ENCODE peak calls at places on chromosome 22, in six cellular contexts. B, S, T, J, H and W are unnamed samples. For H3K4me1, the result is how much of the 10 kb centered on the place peaks cover.

GRCh38 chr22:21444701-21445436 is 22.3 kb upstream of the TMEM191C start:
- DNase-seq in J (no peak), B (no peak), T (peak), H (no peak), S (no peak), W (peak)

GRCh38 chr22:36439481-36440271 is 41.8 kb downstream of the TXN2 start:
- DNase-seq in T (peak), H (no peak), B (peak), S (no peak), J (peak), W (peak)

GRCh38 chr22:24444729-24445466 is 17.5 kb downstream of the ADORA2A start:
- DNase-seq in S (no peak), H (no peak), B (no peak), J (no peak), T (no peak), W (no peak)

GRCh38 chr22:23183107-23183698 is 2.9 kb downstream of the BCR start:
- DNase-seq in S (peak), H (no peak), J (peak), B (peak), T (peak), W (peak)

GRCh38 chr22:28410050-28410816 is 269.4 kb downstream of the TTC28 start:
- DNase-seq in H (no peak), B (peak), J (no peak), S (no peak), T (no peak), W (no peak)

GRCh38 chr22:35604671-35605457 is 12.3 kb downstream of the MB start:
- DNase-seq in S (no peak), J (peak), B (no peak), T (no peak), H (no peak), W (no peak)

GRCh38 chr22:24867327-24868022 is 61.5 kb downstream of the SGSM1 start:
- DNase-seq in H (no peak), T (no peak), J (no peak), B (no peak), S (no peak), W (no peak)

GRCh38 chr22:35589071-35589735 is 27.9 kb downstream of the MB start:
- DNase-seq in J (peak), H (no peak), T (no peak), S (no peak), B (peak), W (peak)

GRCh38 chr22:17436981-17437410 is 67.7 kb downstream of the CECR2 start:
- DNase-seq in H (no peak), J (no peak), B (no peak), S (no peak), T (no peak), W (no peak)

GRCh38 chr22:50201191-50202129 is 649 bp downstream of the SELENOO start:
- DNase-seq in T (no peak), B (no peak), H (no peak), S (no peak), J (no peak), W (no peak)

GRCh38 chr22:35334010-35334409 is 34.3 kb downstream of the TOM1 start:
- DNase-seq in B (no peak), S (no peak), T (no peak), J (no peak), H (no peak), W (no peak)

GRCh38 chr22:50086526-50086925 is 1.3 kb upstream of the MLC1 start:
- DNase-seq in H (no peak), J (no peak), B (peak), T (no peak), S (no peak), W (no peak)

GRCh38 chr22:32106930-32107329 is 52.2 kb downstream of the C22orf42 start:
- DNase-seq in T (no peak), S (peak), H (no peak), B (no peak), J (no peak), W (no peak)

GRCh38 chr22:47164514-47165337 is 402.3 kb downstream of the TBC1D22A start:
- DNase-seq in B (no peak), S (no peak), H (no peak), T (no peak), J (no peak), W (no peak)

GRCh38 chr22:31618471-31619176 is 43.4 kb downstream of the PISD start:
- DNase-seq in H (no peak), J (no peak), T (no peak), S (no peak), B (no peak), W (no peak)

GRCh38 chr22:43183496-43184263 is 3.3 kb downstream of the TTLL12 start:
- DNase-seq in J (no peak), B (peak), T (peak), H (no peak), S (no peak), W (peak)

GRCh38 chr22:41968601-41969000 is 642 bp upstream of the SEPTIN3 start:
- DNase-seq in J (peak), B (peak), S (no peak), T (peak), H (no peak), W (no peak)

GRCh38 chr22:27462190-27462589 is 339.4 kb downstream of the MN1 start:
- DNase-seq in J (no peak), S (no peak), B (no peak), H (no peak), T (no peak), W (no peak)

GRCh38 chr22:48366056-48366455 is 1461.6 kb downstream of the BRD1 start:
- DNase-seq in S (no peak), T (no peak), B (no peak), H (no peak), J (no peak), W (no peak)

GRCh38 chr22:27192135-27192900 is 534.9 kb downstream of the MIAT start:
- DNase-seq in B (no peak), H (no peak), S (no peak), J (no peak), T (no peak), W (no peak)

GRCh38 chr22:28997342-28997741 is 64.3 kb downstream of the C22orf31 start:
- DNase-seq in J (no peak), H (no peak), T (no peak), S (no peak), B (no peak), W (no peak)

DNA sequence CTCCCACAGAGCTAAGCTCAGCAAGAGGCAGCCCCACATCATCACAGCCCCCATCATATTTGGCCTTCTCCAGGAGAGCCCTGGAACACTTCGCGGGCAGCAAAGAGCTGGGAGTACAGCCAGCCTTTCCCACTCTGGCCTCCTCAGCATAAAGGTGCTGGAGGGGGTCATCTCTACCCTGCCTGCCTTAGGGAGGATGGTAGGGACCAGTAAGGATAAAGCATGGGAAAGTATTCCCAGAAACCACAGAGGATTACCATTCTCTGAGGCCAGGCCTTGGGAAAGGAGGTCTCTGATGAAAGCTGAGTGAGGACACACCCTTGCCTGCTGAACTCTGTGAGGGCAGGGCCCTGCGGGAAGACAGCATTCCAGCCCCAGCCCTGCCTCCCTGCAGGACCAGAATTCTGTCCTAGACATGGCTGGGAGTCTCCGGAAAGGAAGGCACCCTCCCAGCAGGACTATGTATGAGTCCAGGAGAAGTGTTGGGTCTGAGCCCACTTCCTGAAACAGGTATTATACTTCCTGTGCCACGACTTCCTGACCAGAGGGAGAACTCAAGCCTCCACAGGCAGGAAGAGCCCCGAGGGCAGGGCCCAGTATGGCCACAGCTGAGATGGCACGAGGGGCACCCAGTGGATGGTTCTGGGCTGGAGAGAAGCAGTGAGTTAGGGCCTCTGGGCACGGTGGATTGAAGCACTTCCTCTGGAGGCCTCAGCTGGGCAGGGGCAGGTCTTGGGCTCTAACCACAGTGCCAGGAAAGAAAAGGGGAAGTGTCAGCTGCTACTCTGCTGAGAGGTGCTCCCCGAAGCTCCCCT is 12.9 kb upstream of the CASTOR1 start:
- DNase-seq in J (peak), B (peak), H (no peak), T (peak), S (no peak), W (no peak)
- H3K4me1 ChIP-seq in J (half or more), B (under half), H (half or more), T (half or more), S (under half), W (under half)

DNA sequence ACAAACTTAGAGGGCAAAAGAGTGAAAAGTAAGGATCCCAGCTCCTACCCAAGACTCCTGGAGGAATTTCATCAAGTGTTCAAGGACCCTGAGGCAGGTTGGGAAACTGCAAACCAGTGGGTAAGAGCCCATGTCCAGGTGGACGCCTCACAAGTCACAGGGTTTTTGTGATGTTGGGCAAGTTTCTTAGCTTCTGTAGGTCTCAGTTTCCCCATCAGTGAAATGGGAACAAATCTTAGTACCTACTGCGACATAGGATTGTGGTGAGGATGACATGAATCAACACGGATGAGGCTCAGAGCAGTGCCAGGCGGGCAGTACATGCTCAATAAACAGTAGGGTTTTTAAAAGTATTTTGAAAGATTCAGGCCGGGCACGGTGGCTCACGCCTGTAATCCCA is 17.3 kb upstream of the CDC42EP1 start:
- DNase-seq in H (no peak), S (no peak), B (no peak), T (no peak), J (no peak), W (no peak)
- H3K4me1 ChIP-seq in H (under half), S (half or more), B (under half), T (under half), J (half or more), W (under half)

DNA sequence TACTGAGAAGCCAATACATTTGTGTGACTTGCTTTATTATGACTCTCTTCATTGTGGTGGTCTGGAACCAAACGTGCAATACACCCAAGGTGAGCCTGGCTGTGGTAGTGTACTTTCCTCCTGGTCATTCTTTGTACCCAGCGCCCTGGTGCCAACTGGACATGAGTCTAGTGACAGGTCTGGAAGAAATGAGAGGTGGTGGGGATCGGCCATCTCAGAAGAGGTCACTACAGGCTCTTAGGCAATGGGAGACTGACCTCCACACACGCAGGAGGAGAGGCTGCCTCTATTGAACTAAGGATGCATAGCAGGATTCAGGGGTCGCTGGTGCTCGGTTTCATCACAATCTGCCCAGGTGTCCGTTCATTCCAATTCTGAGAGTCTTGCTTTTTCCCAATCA is 56.4 kb upstream of the RTL6 start:
- DNase-seq in J (no peak), S (no peak), B (no peak), T (no peak), H (no peak), W (peak)
- H3K4me1 ChIP-seq in J (under half), S (under half), B (under half), T (under half), H (under half), W (under half)

GRCh38 chr22:19823638-19824196 is 31.0 kb downstream of the GNB1L start:
- DNase-seq in H (no peak), S (peak), J (peak), T (peak), B (no peak), W (no peak)
- H3K4me1 ChIP-seq in H (under half), S (under half), J (under half), T (under half), B (under half), W (under half)